ENCODE peak calls at places on chromosome 3, in four cellular contexts. J is GM12878, C is H1, L is K562. B is an unnamed sample.

GRCh38 chr3:118688396-118688884 is 346.2 kb downstream of the IGSF11 start:
- DNase-seq in J (no peak), C (no peak), L (no peak), B (peak; percentile 54)

GRCh38 chr3:51682079-51682478 is 11.0 kb downstream of the TEX264 start:
- DNase-seq in J (peak; percentile 81), C (peak; percentile 61), L (peak; percentile 79), B (peak; percentile 72)

GRCh38 chr3:54034971-54035370 is 87.4 kb upstream of the CACNA2D3 start:
- DNase-seq in J (no peak), C (no peak), L (no peak), B (no peak)

GRCh38 chr3:124584245-124584551 is 146.1 kb upstream of the UMPS start:
- DNase-seq in J (no peak), C (no peak), L (no peak), B (no peak)

GRCh38 chr3:179036626-179037300 is 34.8 kb downstream of the ZMAT3 start:
- DNase-seq in J (no peak), C (no peak), L (no peak), B (no peak)

GRCh38 chr3:12707425-12707824 is 43.5 kb upstream of the RAF1 start:
- DNase-seq in J (no peak), C (no peak), L (peak; percentile 13), B (no peak)

GRCh38 chr3:170802164-170803151 is 67.5 kb downstream of the RPL22L1 start:
- DNase-seq in J (no peak), C (no peak), L (peak; percentile 32), B (no peak)

GRCh38 chr3:145939431-145939830 is 221.6 kb downstream of the PLOD2 start:
- DNase-seq in J (no peak), C (no peak), L (no peak), B (no peak)

GRCh38 chr3:134601539-134602439 is 49.0 kb downstream of the KY start:
- DNase-seq in J (no peak), C (peak; percentile 29), L (peak; percentile 29), B (no peak)

GRCh38 chr3:185984203-185984602 is 46.4 kb upstream of the TRA2B start:
- DNase-seq in J (no peak), C (no peak), L (no peak), B (no peak)

GRCh38 chr3:187196573-187197094 is 652 bp upstream of the RTP1 start:
- DNase-seq in J (no peak), C (no peak), L (no peak), B (no peak)

GRCh38 chr3:105367063-105367405 is 325 bp downstream of the ALCAM start:
- DNase-seq in J (no peak), C (no peak), L (no peak), B (no peak)

GRCh38 chr3:189629803-189630455 is 1.3 kb upstream of the TP63 start:
- DNase-seq in J (no peak), C (no peak), L (no peak), B (no peak)

GRCh38 chr3:24523988-24524727 is 29.5 kb upstream of the THRB start:
- DNase-seq in J (no peak), C (no peak), L (no peak), B (no peak)

GRCh38 chr3:183637106-183637486 is 1.7 kb downstream of the KLHL24 start:
- DNase-seq in J (no peak), C (no peak), L (no peak), B (no peak)

GRCh38 chr3:144351968-144352367 is 380.3 kb downstream of the DIPK2A start:
- DNase-seq in J (no peak), C (no peak), L (no peak), B (no peak)

GRCh38 chr3:189712906-189713483 is 81.8 kb downstream of the TP63 start:
- DNase-seq in J (no peak), C (no peak), L (no peak), B (no peak)

GRCh38 chr3:2771193-2771592 is 339.0 kb downstream of the IL5RA start:
- DNase-seq in J (peak; percentile 39), C (no peak), L (no peak), B (no peak)

GRCh38 chr3:125163739-125164601 is 48.6 kb downstream of the SLC12A8 start:
- DNase-seq in J (no peak), C (no peak), L (no peak), B (no peak)

GRCh38 chr3:11005686-11006256 is 13.2 kb downstream of the SLC6A1 start:
- DNase-seq in J (no peak), C (no peak), L (no peak), B (no peak)

GRCh38 chr3:11010406-11011165 is 18.0 kb downstream of the SLC6A1 start:
- DNase-seq in J (no peak), C (no peak), L (no peak), B (no peak)

GRCh38 chr3:11009898-11010297 is 17.4 kb downstream of the SLC6A1 start:
- DNase-seq in J (no peak), C (no peak), L (no peak), B (no peak)

GRCh38 chr3:11006986-11007385 is 14.4 kb downstream of the SLC6A1 start:
- DNase-seq in J (no peak), C (no peak), L (no peak), B (no peak)

DNA sequence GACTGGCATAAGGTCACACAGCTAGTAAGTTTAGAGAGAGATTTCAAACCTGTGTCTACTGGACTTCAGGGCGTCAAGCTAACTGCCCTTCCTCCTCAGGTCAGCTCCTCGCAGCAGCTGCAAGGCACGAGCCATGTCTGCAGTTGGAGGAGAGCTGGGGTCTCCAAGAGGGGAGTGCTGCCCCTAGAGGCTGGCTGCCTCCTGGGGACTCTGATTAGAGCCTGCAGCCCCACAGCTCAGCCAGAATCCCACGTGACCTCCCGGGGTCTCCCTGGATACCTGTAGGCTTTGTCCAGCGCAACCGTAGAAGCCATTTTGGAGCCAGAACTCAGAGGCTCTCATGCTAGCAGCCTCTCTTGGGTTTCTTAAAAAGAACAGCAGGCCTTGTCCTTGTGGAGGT is 15.0 kb downstream of the SLC6A1 start:
- DNase-seq in J (no peak), C (no peak), L (no peak), B (no peak)
- TF ChIP-seq EGR1 in J (no peak), C (no peak), L (no peak), B (no peak)

GRCh38 chr3:172125053-172125452 is 85.7 kb downstream of the FNDC3B start:
- DNase-seq in J (no peak), C (no peak), L (no peak), B (no peak)
- H2AFZ ChIP-seq in J (no peak overlapping the region), C (no peak overlapping the region), L (no peak overlapping the region), B (no peak overlapping the region)

DNA sequence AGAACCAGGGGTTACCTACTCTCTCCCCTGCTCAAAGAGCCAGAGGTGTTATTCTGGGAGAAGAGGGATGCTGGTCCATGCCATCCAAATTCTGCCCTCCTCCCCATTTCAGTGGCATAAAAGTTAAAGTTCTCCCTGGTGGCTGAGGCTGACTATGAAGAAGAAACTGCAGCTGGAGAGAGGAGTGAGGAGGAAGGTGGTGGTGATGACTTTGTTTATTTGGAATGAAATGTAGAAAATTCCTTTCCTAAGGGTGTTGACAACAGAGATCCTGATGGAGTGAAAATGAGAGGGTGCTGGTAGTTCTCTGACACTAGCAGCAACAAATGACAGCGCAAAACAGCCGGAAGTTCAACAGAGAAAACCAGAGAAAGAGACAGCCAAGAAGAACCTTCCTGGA is 100.4 kb downstream of the PCCB start:
- DNase-seq in J (no peak), C (no peak), L (no peak), B (no peak)
- H3K27ac ChIP-seq in J (no peak overlapping the region), C (no peak overlapping the region), L (no peak overlapping the region), B (no peak overlapping the region)

GRCh38 chr3:150388468-150389418 is 19.4 kb upstream of the TSC22D2 start:
- DNase-seq in J (no peak), C (no peak), L (no peak), B (no peak)

GRCh38 chr3:150379469-150379868 is 28.6 kb upstream of the TSC22D2 start:
- DNase-seq in J (no peak), C (no peak), L (no peak), B (no peak)

GRCh38 chr3:150385296-150386242 is 22.5 kb upstream of the TSC22D2 start:
- DNase-seq in J (peak; percentile 75), C (no peak), L (no peak), B (no peak)

DNA sequence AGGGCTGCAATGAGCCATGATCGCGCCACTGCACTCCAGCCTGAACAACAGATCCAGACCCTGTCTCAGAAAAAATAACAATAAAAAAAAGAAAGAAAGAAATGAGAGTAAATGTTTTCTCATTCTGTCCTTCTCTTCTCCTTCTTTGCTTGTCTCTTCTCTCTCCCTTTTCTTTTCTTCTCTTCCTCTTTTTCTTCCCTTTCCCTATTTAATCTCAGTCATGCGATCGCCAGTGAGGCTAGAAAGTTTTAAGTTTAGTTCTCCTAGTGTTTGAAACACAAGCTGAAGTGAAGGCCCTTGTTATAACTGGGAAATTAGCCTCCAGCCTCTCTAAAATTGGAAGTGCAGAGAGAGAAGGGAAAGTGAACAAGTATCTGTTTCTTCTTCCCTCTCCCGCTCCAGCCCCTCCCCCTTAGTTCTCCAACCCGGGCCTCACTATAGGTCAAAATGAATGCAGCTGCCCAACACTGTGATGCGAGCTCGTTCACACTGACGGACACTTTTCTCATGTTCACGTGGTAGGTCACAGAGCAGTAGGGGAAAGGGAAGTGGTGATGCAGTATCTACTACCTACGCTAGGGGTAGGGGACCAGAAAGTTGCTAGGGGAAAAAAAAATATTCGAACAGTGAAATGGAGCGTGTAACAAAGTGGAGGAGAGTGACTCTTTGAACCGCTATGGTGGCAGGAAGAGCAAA is 23.4 kb upstream of the TSC22D2 start:
- DNase-seq in J (peak; percentile 97), C (no peak), L (peak; percentile 72), B (no peak)
- TF ChIP-seq EGR1 in J (no peak), C (no peak), L (no peak), B (no peak)

GRCh38 chr3:94183551-94183950 is 120.7 kb downstream of the NSUN3 start:
- DNase-seq in J (no peak), C (no peak), L (no peak), B (no peak)
- H2AFZ ChIP-seq in J (no peak overlapping the region), C (peak overlapping the region; percentile 26), L (no peak overlapping the region), B (no peak overlapping the region)

GRCh38 chr3:27532426-27532825 is 48.2 kb upstream of the SLC4A7 start:
- DNase-seq in J (no peak), C (no peak), L (no peak), B (no peak)

GRCh38 chr3:27533718-27534578 is 49.8 kb upstream of the SLC4A7 start:
- DNase-seq in J (peak; percentile 48), C (peak; percentile 88), L (no peak), B (peak; percentile 97)

GRCh38 chr3:27535809-27536392 is 51.7 kb upstream of the SLC4A7 start:
- DNase-seq in J (no peak), C (no peak), L (no peak), B (no peak)

GRCh38 chr3:27532931-27533607 is 48.9 kb upstream of the SLC4A7 start:
- DNase-seq in J (no peak), C (no peak), L (no peak), B (no peak)

GRCh38 chr3:27536451-27536850 is 52.3 kb upstream of the SLC4A7 start:
- DNase-seq in J (no peak), C (no peak), L (no peak), B (no peak)
- H3K27ac ChIP-seq in J (no peak overlapping the region), C (no peak overlapping the region), L (no peak overlapping the region), B (peak overlapping the region; percentile 97)

GRCh38 chr3:30006111-30006510 is 600.3 kb upstream of the TGFBR2 start:
- DNase-seq in J (no peak), C (no peak), L (no peak), B (no peak)
- TF ChIP-seq EGR1 in J (no peak), C (no peak), L (no peak), B (no peak)